ENCODE peak calls at places on chromosome 1, in five cellular contexts. B is GM12865, Z is stromal cell of bone marrow, W is pons, O is heart left ventricle. L is an unnamed sample.

GRCh38 chr1:165075725-165076370 is 280.7 kb downstream of the LMX1A start:
- DNase-seq in O (no peak), W (no peak), Z (no peak), B (peak), L (no peak)

GRCh38 chr1:209650454-209650853 is 1.8 kb downstream of the LAMB3 start:
- DNase-seq in B (no peak), Z (no peak), W (peak), O (no peak), L (no peak)

GRCh38 chr1:6392880-6393399 is 627 bp downstream of the ACOT7 start:
- DNase-seq in Z (no peak), B (no peak), O (no peak), W (no peak), L (no peak)

GRCh38 chr1:38371505-38371844 is 324.9 kb upstream of the POU3F1 start:
- DNase-seq in O (no peak), B (no peak), Z (no peak), W (no peak), L (no peak)

GRCh38 chr1:208107817-208108608 is 136.2 kb downstream of the PLXNA2 start:
- DNase-seq in O (no peak), Z (no peak), W (no peak), B (no peak), L (peak)

GRCh38 chr1:162725301-162725834 is 65.1 kb upstream of the HSD17B7 start:
- DNase-seq in B (no peak), W (no peak), O (no peak), Z (no peak), L (no peak)

GRCh38 chr1:22364764-22365163 is 86.9 kb upstream of the ZBTB40 start:
- DNase-seq in W (no peak), O (no peak), Z (no peak), B (no peak), L (no peak)

GRCh38 chr1:6859415-6860343 is 74.4 kb downstream of the CAMTA1 start:
- DNase-seq in W (no peak), Z (peak), B (no peak), O (no peak), L (peak)

GRCh38 chr1:226009650-226010044 is 10.5 kb upstream of the SDE2 start:
- DNase-seq in Z (no peak), B (no peak), O (no peak), W (no peak), L (no peak)

GRCh38 chr1:28354121-28354520 is 15.4 kb upstream of the PHACTR4 start:
- DNase-seq in W (no peak), Z (peak), O (no peak), B (no peak), L (no peak)

L was measured in uterus.